ENCODE peak calls at places on chromosome 13, in four cellular contexts. L, K, O and B are unnamed samples.

GRCh38 chr13:27450921-27451461 is 627 bp upstream of the MTIF3 start:
- DNase-seq in O (peak), K (peak), L (peak), B (peak)

GRCh38 chr13:26759907-26760834 is at the start of gene GPR12:
- DNase-seq in L (peak), K (peak), O (peak), B (no peak)

GRCh38 chr13:40149611-40150283 is 494.3 kb downstream of the COG6 start:
- DNase-seq in L (peak), O (peak), K (peak), B (peak)

GRCh38 chr13:53781941-53782340 is 753.3 kb downstream of the OLFM4 start:
- DNase-seq in K (no peak), O (no peak), L (peak), B (no peak)

GRCh38 chr13:93259527-93260080 is 33.0 kb downstream of the GPC6 start:
- DNase-seq in O (no peak), L (no peak), K (peak), B (no peak)

GRCh38 chr13:36362914-36363313 is 16.7 kb upstream of the SPART start:
- DNase-seq in O (no peak), L (no peak), K (no peak), B (no peak)

GRCh38 chr13:28464861-28465260 is 30.1 kb downstream of the FLT1 start:
- DNase-seq in O (no peak), K (no peak), L (no peak), B (no peak)

GRCh38 chr13:24638096-24638495 is 42.1 kb upstream of the ATP12A start:
- DNase-seq in O (no peak), K (no peak), L (no peak), B (no peak)

GRCh38 chr13:35984776-35985453 is 146.3 kb downstream of the DCLK1 start:
- DNase-seq in K (no peak), O (no peak), L (no peak), B (no peak)

GRCh38 chr13:94073006-94073744 is 406.3 kb downstream of the DCT start:
- DNase-seq in K (peak), O (peak), L (peak), B (no peak)

GRCh38 chr13:109672545-109672944 is 113.8 kb downstream of the IRS2 start:
- DNase-seq in O (peak), L (no peak), K (no peak), B (no peak)

GRCh38 chr13:59690857-59691500 is 472.7 kb downstream of the DIAPH3 start:
- DNase-seq in O (peak), K (no peak), L (peak), B (no peak)

GRCh38 chr13:23570931-23571330 is 719 bp downstream of the TNFRSF19 start:
- DNase-seq in O (peak), K (peak), L (peak), B (no peak)

GRCh38 chr13:71867101-71867814 is at the start of gene DACH1:
- DNase-seq in O (peak), L (peak), K (peak), B (no peak)

GRCh38 chr13:30689752-30690151 is 45.6 kb upstream of the ALOX5AP start:
- DNase-seq in K (no peak), O (no peak), L (no peak), B (no peak)

GRCh38 chr13:30827578-30827925 is 78.5 kb upstream of the MEDAG start:
- DNase-seq in K (no peak), L (no peak), O (no peak), B (no peak)

GRCh38 chr13:34201050-34201913 is 383.3 kb downstream of the RFC3 start:
- DNase-seq in K (peak), L (peak), O (peak), B (no peak)

GRCh38 chr13:40440990-40441820 is 225.2 kb downstream of the FOXO1 start:
- DNase-seq in L (peak), O (peak), K (peak), B (peak)

GRCh38 chr13:25833761-25834160 is 218.1 kb downstream of the SHISA2 start:
- DNase-seq in O (no peak), K (no peak), L (no peak), B (no peak)

GRCh38 chr13:110000534-110001345 is 214.4 kb upstream of the IRS2 start:
- DNase-seq in L (no peak), O (no peak), K (no peak), B (no peak)

GRCh38 chr13:109715902-109716301 is 70.5 kb downstream of the IRS2 start:
- DNase-seq in K (peak), L (peak), O (peak), B (peak)

GRCh38 chr13:24664726-24665409 is 15.3 kb upstream of the ATP12A start:
- DNase-seq in L (peak), K (peak), O (peak), B (no peak)

GRCh38 chr13:44523176-44524017 is 52.7 kb downstream of the TSC22D1 start:
- DNase-seq in L (peak), K (peak), O (peak), B (peak)

GRCh38 chr13:52848455-52849190 is at the start of gene PCDH8:
- DNase-seq in K (no peak), L (no peak), O (no peak), B (no peak)

GRCh38 chr13:111937763-111938375 is 129.1 kb upstream of the SOX1 start:
- DNase-seq in L (no peak), O (no peak), K (no peak), B (no peak)

GRCh38 chr13:108859202-108860012 is 230.0 kb downstream of the MYO16 start:
- DNase-seq in K (peak), O (peak), L (peak), B (peak)

GRCh38 chr13:39847336-39847735 is 191.9 kb downstream of the COG6 start:
- DNase-seq in K (no peak), L (no peak), O (no peak), B (no peak)

GRCh38 chr13:26468203-26468602 is 89.3 kb upstream of the WASF3 start:
- DNase-seq in L (no peak), O (no peak), K (no peak), B (no peak)

GRCh38 chr13:32881074-32881791 is 135.0 kb upstream of the KL start:
- DNase-seq in L (peak), K (peak), O (peak), B (no peak)

GRCh38 chr13:34464011-34464410 is 478.1 kb upstream of the NBEA start:
- DNase-seq in O (no peak), K (peak), L (peak), B (no peak)

GRCh38 chr13:67620665-67621064 is 390.5 kb upstream of the PCDH9 start:
- DNase-seq in K (peak), O (peak), L (no peak), B (no peak)

GRCh38 chr13:82458169-82458568 is 1424.1 kb downstream of the SLITRK1 start:
- DNase-seq in L (no peak), O (no peak), K (no peak), B (no peak)
- H3K4me3 ChIP-seq in L (no peak), O (no peak), K (no peak), B (no peak)

DNA sequence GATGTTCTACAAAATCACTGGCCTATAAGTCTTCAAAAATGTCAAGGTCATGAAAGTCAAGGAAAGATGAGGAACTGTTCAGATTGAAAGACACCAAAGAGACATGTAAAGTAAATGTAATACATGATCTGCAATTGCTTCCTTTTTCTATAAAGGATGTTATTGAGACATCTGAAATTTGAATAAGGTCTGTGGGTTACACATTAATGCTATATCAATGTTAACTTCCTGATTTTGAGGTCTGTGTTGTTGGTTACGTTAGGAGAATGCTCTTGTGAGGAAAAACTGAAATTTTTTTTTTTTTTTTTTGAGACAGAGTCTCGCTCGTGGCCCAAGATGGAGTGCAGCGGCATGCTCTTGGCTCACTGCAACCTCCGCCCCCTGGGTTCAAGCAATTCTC is 197.4 kb downstream of the RGCC start:
- DNase-seq in O (no peak), K (no peak), L (no peak), B (no peak)
- TF ChIP-seq CTCF in O (no peak), K (no peak), L (no peak), B (no peak)

GRCh38 chr13:50993908-50994307 is 84.3 kb downstream of the RNASEH2B start:
- DNase-seq in O (peak), K (no peak), L (peak), B (no peak)
- H3K4me3 ChIP-seq in O (no peak), K (no peak), L (no peak), B (no peak)

GRCh38 chr13:97432917-97433726 is 847 bp upstream of the RAP2A start:
- DNase-seq in L (peak), K (peak), O (peak), B (peak)

GRCh38 chr13:97432232-97432916 is 1.6 kb upstream of the RAP2A start:
- DNase-seq in K (no peak), O (no peak), L (no peak), B (no peak)

GRCh38 chr13:97435297-97435682 is 1.3 kb downstream of the RAP2A start:
- DNase-seq in L (no peak), O (no peak), K (no peak), B (no peak)

GRCh38 chr13:97434417-97435296 is 688 bp downstream of the RAP2A start:
- DNase-seq in O (no peak), K (peak), L (peak), B (no peak)

DNA sequence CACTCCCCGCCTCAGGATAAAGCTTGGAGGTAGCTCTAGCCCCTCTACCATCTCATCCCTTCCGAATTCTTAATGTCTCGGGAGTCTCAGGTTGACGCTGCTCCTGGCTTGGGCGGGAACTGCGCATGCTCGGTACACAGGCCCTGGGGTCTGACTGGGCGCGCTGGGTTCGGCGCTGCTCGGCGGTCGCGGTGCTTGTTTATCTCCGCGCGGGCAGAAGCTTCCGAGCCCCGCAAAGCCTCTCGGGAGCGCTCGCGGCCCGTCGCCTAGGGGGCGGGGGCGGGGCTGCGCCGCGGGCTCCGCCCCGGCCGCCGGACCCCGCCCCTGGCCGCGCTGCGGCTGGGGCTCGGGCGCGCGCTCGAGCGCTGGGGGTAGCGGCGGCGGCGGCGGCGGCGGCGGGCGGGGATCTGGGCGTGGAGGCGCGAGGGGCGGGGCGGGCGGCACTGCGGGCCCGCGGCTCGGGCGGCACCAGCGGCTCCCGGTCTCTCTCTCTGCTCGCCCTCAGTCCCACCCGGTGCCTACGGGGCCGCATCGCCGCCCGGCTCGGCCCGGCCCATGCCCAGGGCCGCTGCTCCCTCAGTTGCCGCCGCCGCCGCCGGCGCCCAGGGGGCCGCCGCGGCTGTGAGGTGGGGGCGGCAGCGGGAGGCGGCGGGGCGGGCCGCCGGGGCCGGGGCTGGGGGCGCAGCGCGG is at the start of gene RAP2A:
- DNase-seq in K (peak), O (peak), L (peak), B (peak)
- TF ChIP-seq CTCF in K (no peak), O (no peak), L (no peak), B (no peak)

GRCh38 chr13:41554180-41554579 is 96.8 kb downstream of the RGCC start:
- DNase-seq in L (no peak), K (no peak), O (no peak), B (no peak)
- H3K4me3 ChIP-seq in L (no peak), K (no peak), O (no peak), B (no peak)

GRCh38 chr13:80361298-80361697 is 20.4 kb upstream of the SPRY2 start:
- DNase-seq in K (no peak), L (no peak), O (no peak), B (no peak)

GRCh38 chr13:80363890-80364503 is 23.1 kb upstream of the SPRY2 start:
- DNase-seq in L (peak), K (peak), O (peak), B (no peak)

GRCh38 chr13:80360298-80360827 is 19.4 kb upstream of the SPRY2 start:
- DNase-seq in O (no peak), L (no peak), K (no peak), B (no peak)

GRCh38 chr13:80362488-80362887 is 21.6 kb upstream of the SPRY2 start:
- DNase-seq in L (no peak), K (no peak), O (no peak), B (no peak)

DNA sequence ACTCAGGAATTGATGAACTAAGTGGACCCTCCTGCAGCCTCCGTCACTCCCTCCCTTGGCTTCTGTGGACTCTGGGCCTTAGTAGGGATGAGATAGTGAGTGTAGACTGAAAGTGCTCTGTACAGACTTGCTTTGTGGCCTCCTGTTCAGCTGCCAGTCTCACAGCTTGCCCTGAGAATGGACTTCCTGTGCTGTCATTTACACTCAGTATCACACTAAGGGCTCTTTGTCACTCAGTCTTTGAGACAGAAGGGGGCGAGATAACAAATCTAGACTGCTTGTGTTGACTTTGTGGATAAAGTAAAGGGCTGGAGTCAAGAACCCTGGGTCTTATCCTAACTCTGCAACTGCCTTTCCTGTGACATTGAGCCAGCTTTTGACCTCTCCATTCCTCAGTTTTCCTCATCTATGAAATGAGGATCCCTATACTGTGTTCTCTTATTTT is 21.0 kb upstream of the SPRY2 start:
- DNase-seq in L (no peak), O (no peak), K (no peak), B (no peak)
- TF ChIP-seq CTCF in L (no peak), O (no peak), K (no peak), B (peak)

GRCh38 chr13:21616205-21616604 is 12.2 kb upstream of the MICU2 start:
- DNase-seq in K (no peak), O (no peak), L (no peak), B (no peak)
- H3K4me3 ChIP-seq in K (no peak), O (no peak), L (no peak), B (peak)

GRCh38 chr13:19618925-19619324 is 14.5 kb upstream of the MPHOSPH8 start:
- DNase-seq in O (peak), K (peak), L (peak), B (no peak)
- TF ChIP-seq CTCF in O (peak), K (peak), L (peak), B (peak)